ENCODE peak calls at places on chromosome 6, in ten cellular contexts. X, C, Y, Z, W, D, V, T, Q and K are unnamed samples.

GRCh38 chr6:155129744-155130143 is 134.1 kb upstream of the CLDN20 start:
- DNase-seq in V (no peak), X (no peak), C (no peak), Y (no peak), Q (no peak), Z (no peak), T (no peak), D (no peak), W (no peak), K (no peak)

GRCh38 chr6:11412011-11412424 is 125.5 kb upstream of the TMEM170B start:
- DNase-seq in D (no peak), Y (peak; percentile 67), W (no peak), C (no peak), X (no peak), Z (no peak), T (no peak), Q (no peak), V (no peak), K (no peak)

GRCh38 chr6:135675026-135675425 is 176.5 kb upstream of the PDE7B start:
- DNase-seq in T (no peak), V (no peak), C (no peak), X (no peak), Q (no peak), D (no peak), Y (no peak), W (no peak), Z (no peak), K (no peak)

GRCh38 chr6:73032586-73032985 is 192.7 kb downstream of the KHDC1L start:
- DNase-seq in W (no peak), Z (no peak), V (no peak), X (no peak), Y (peak; percentile 57), Q (no peak), C (no peak), D (peak; percentile 60), T (no peak), K (no peak)

GRCh38 chr6:41025966-41026365 is 13.1 kb downstream of the UNC5CL start:
- DNase-seq in Q (no peak), D (no peak), W (no peak), T (no peak), X (no peak), V (no peak), C (no peak), Z (no peak), Y (no peak), K (no peak)

GRCh38 chr6:89952361-89952680 is 58.1 kb downstream of the GJA10 start:
- DNase-seq in Y (no peak), X (no peak), W (no peak), V (no peak), D (no peak), T (no peak), Z (no peak), C (no peak), Q (no peak), K (no peak)

GRCh38 chr6:160007581-160007980 is 38.7 kb downstream of the IGF2R start:
- DNase-seq in Y (no peak), X (no peak), D (no peak), W (no peak), C (no peak), T (no peak), Z (no peak), Q (no peak), V (no peak), K (no peak)

GRCh38 chr6:165439928-165440554 is 130.6 kb upstream of the C6orf118 start:
- DNase-seq in X (no peak), W (no peak), C (no peak), D (no peak), Z (peak; percentile 17), V (no peak), T (no peak), Y (no peak), Q (no peak), K (peak; percentile 10)

GRCh38 chr6:5866547-5867051 is 140.1 kb downstream of the NRN1 start:
- DNase-seq in T (no peak), Z (peak; percentile 79), X (no peak), C (no peak), D (peak; percentile 22), Q (no peak), Y (peak; percentile 49), W (no peak), V (no peak), K (no peak)

GRCh38 chr6:7325750-7326149 is 12.8 kb upstream of the SSR1 start:
- DNase-seq in Y (no peak), V (no peak), C (no peak), D (no peak), Q (no peak), X (no peak), T (no peak), W (no peak), Z (no peak), K (no peak)

GRCh38 chr6:4956625-4957024 is 47.2 kb downstream of the RPP40 start:
- DNase-seq in D (no peak), Y (no peak), W (no peak), C (no peak), T (no peak), X (no peak), Q (no peak), V (no peak), Z (no peak), K (no peak)

GRCh38 chr6:82076855-82077254 is 170.7 kb downstream of the IBTK start:
- DNase-seq in D (no peak), W (no peak), Q (no peak), C (no peak), T (no peak), V (no peak), Y (peak; percentile 9), X (no peak), Z (no peak), K (no peak)

GRCh38 chr6:24924956-24925355 is 10.8 kb downstream of the RIPOR2 start:
- DNase-seq in V (no peak), Z (no peak), X (no peak), T (no peak), C (no peak), D (no peak), Q (peak; percentile 16), W (no peak), Y (no peak), K (no peak)

GRCh38 chr6:161268526-161269210 is 5.2 kb downstream of the AGPAT4 start:
- DNase-seq in Z (no peak), T (no peak), Q (no peak), Y (no peak), C (no peak), W (no peak), D (no peak), X (no peak), V (no peak), K (peak; percentile 43)

GRCh38 chr6:90186637-90187361 is 109.8 kb downstream of the BACH2 start:
- DNase-seq in V (peak; percentile 12), W (no peak), Z (no peak), T (peak; percentile 34), Y (no peak), C (no peak), X (no peak), D (peak; percentile 58), Q (no peak), K (peak; percentile 16)

GRCh38 chr6:127971945-127972391 is 71.1 kb upstream of the THEMIS start:
- DNase-seq in C (no peak), Y (peak; percentile 91), Q (no peak), W (no peak), X (peak; percentile 19), Z (no peak), D (no peak), T (peak; percentile 34), V (peak; percentile 38), K (no peak)

GRCh38 chr6:37460805-37461204 is 27.8 kb downstream of the CMTR1 start:
- DNase-seq in W (no peak), D (no peak), X (no peak), Z (no peak), C (no peak), T (no peak), Y (no peak), V (no peak), Q (no peak), K (no peak)

GRCh38 chr6:24547243-24547642 is 52.5 kb downstream of the ALDH5A1 start:
- DNase-seq in Z (no peak), D (peak; percentile 85), T (peak; percentile 17), Q (peak; percentile 20), W (no peak), V (no peak), Y (peak; percentile 21), C (no peak), X (no peak), K (peak; percentile 51)

GRCh38 chr6:156828280-156828703 is 51.1 kb downstream of the ARID1B start:
- DNase-seq in Z (no peak), T (no peak), W (no peak), C (no peak), Q (no peak), V (no peak), X (peak; percentile 32), Y (peak; percentile 90), D (no peak), K (no peak)

GRCh38 chr6:72699142-72699541 is 77.3 kb downstream of the KCNQ5 start:
- DNase-seq in Y (peak; percentile 26), V (no peak), T (no peak), Q (no peak), W (no peak), X (no peak), D (no peak), Z (no peak), C (no peak), K (no peak)

GRCh38 chr6:89368107-89368506 is 15.6 kb upstream of the UBE2J1 start:
- DNase-seq in Q (peak; percentile 81), V (peak; percentile 53), W (peak; percentile 69), Z (peak; percentile 62), Y (peak; percentile 52), D (peak; percentile 73), X (no peak), T (peak; percentile 38), C (peak; percentile 34), K (peak; percentile 60)

GRCh38 chr6:13733178-13733851 is 21.7 kb upstream of the RANBP9 start:
- DNase-seq in D (peak; percentile 74), V (no peak), Q (peak; percentile 15), Z (no peak), C (no peak), Y (peak; percentile 86), W (peak; percentile 66), X (peak; percentile 39), T (no peak), K (no peak)

GRCh38 chr6:132819405-132820145 is 5.2 kb downstream of the RPS12 start:
- DNase-seq in W (no peak), Q (no peak), T (no peak), C (no peak), X (no peak), D (no peak), Z (no peak), Y (peak; percentile 56), V (no peak), K (no peak)

GRCh38 chr6:166259296-166259977 is 48.8 kb downstream of the PRR18 start:
- DNase-seq in Z (no peak), X (no peak), Q (no peak), V (no peak), W (peak; percentile 32), T (no peak), C (no peak), D (no peak), Y (no peak), K (peak; percentile 51)

GRCh38 chr6:34602318-34603111 is 46.4 kb upstream of the SPDEF start:
- DNase-seq in X (no peak), Y (peak; percentile 18), Z (peak; percentile 41), V (no peak), W (peak; percentile 50), C (no peak), T (no peak), Q (no peak), D (peak; percentile 34), K (no peak)

GRCh38 chr6:131161987-131162386 is 26.7 kb downstream of the AKAP7 start:
- DNase-seq in Q (no peak), Z (no peak), C (no peak), V (no peak), X (no peak), D (no peak), W (no peak), Y (no peak), T (no peak), K (peak; percentile 46)

GRCh38 chr6:20826378-20826777 is 292.1 kb downstream of the CDKAL1 start:
- DNase-seq in Y (peak; percentile 50), T (no peak), W (no peak), Q (no peak), V (no peak), X (no peak), Z (no peak), D (no peak), C (no peak), K (no peak)

GRCh38 chr6:80728830-80729229 is 622.4 kb downstream of the BCKDHB start:
- DNase-seq in Y (no peak), W (no peak), Q (no peak), V (no peak), Z (no peak), T (no peak), D (no peak), C (no peak), X (no peak), K (no peak)